ENCODE peak calls at places on chromosomes 12 and 14, in seven cellular contexts. T, B, E, Y, C, R and I are unnamed samples. For H3K27me3, the result is how much of the 10 kb centered on the place peaks cover.

GRCh38 chr14:20630340-20631022 is 11.0 kb downstream of the OR6S1 start:
- DNase-seq in E (no peak), B (peak), T (peak), R (peak), C (no peak), Y (peak), I (no peak)

GRCh38 chr14:34750233-34750632 is 35.8 kb upstream of the CFL2 start:
- DNase-seq in T (no peak), E (no peak), Y (no peak), C (no peak), R (no peak), B (no peak), I (no peak)

GRCh38 chr12:68376901-68377300 is 44.7 kb upstream of the MDM1 start:
- DNase-seq in E (no peak), T (no peak), R (no peak), Y (no peak), C (no peak), B (no peak), I (no peak)

GRCh38 chr12:63098851-63099250 is 52.1 kb downstream of the AVPR1A start:
- DNase-seq in R (no peak), Y (peak), C (no peak), T (peak), E (no peak), B (peak), I (no peak)

GRCh38 chr14:53716521-53716920 is 240.1 kb downstream of the BMP4 start:
- DNase-seq in R (no peak), B (no peak), Y (no peak), E (no peak), T (no peak), C (no peak), I (no peak)

GRCh38 chr12:24175281-24175680 is 225.8 kb upstream of the SOX5 start:
- DNase-seq in C (no peak), T (no peak), R (no peak), B (no peak), Y (no peak), E (no peak), I (no peak)

GRCh38 chr14:79686196-79686595 is 525.1 kb downstream of the DIO2 start:
- DNase-seq in B (no peak), C (no peak), R (no peak), T (no peak), Y (no peak), E (no peak), I (no peak)

GRCh38 chr12:115934877-115935276 is 342.6 kb downstream of the MED13L start:
- DNase-seq in T (no peak), E (no peak), C (no peak), Y (no peak), R (no peak), B (no peak), I (no peak)

GRCh38 chr14:68141531-68142088 is 322.0 kb downstream of the RAD51B start:
- DNase-seq in E (no peak), C (no peak), B (peak), T (peak), Y (peak), R (peak), I (no peak)

GRCh38 chr12:48197549-48197966 is 5.5 kb downstream of the OR10AD1 start:
- DNase-seq in C (no peak), B (peak), Y (peak), E (no peak), T (peak), R (no peak), I (no peak)

GRCh38 chr12:76470028-76470939 is 89.3 kb downstream of the OSBPL8 start:
- DNase-seq in C (no peak), R (peak), B (peak), E (peak), Y (peak), T (peak), I (no peak)

GRCh38 chr14:95157987-95158712 is 821 bp upstream of the DICER1 start:
- DNase-seq in T (peak), Y (no peak), B (peak), R (no peak), E (no peak), C (peak), I (no peak)

GRCh38 chr14:35335388-35336092 is 43.4 kb downstream of the PSMA6 start:
- DNase-seq in E (no peak), B (peak), C (no peak), Y (no peak), T (no peak), R (no peak), I (no peak)

GRCh38 chr14:53516261-53516774 is 363.2 kb upstream of the DDHD1 start:
- DNase-seq in T (no peak), B (no peak), E (peak), R (peak), C (no peak), Y (peak), I (no peak)

GRCh38 chr12:6092784-6093722 is 31.4 kb downstream of the VWF start:
- DNase-seq in E (peak), C (no peak), Y (peak), R (peak), B (peak), T (peak), I (no peak)

GRCh38 chr12:2800046-2800570 is 5.3 kb downstream of the FKBP4 start:
- DNase-seq in E (no peak), C (no peak), R (no peak), T (no peak), Y (no peak), B (no peak), I (no peak)

GRCh38 chr12:1797011-1797901 is 23.1 kb upstream of the LRTM2 start:
- DNase-seq in R (no peak), Y (no peak), C (peak), T (no peak), B (no peak), E (no peak), I (peak)

GRCh38 chr12:84995646-84996045 is 40.4 kb downstream of the TSPAN19 start:
- DNase-seq in R (no peak), E (no peak), B (peak), Y (no peak), T (no peak), C (no peak), I (no peak)

GRCh38 chr12:30691122-30691879 is 4.4 kb downstream of the IPO8 start:
- DNase-seq in C (no peak), E (no peak), T (no peak), B (peak), Y (peak), R (peak), I (no peak)

GRCh38 chr12:4448943-4449861 is 3.6 kb upstream of the FGF6 start:
- DNase-seq in Y (no peak), R (no peak), T (no peak), C (no peak), E (no peak), B (no peak), I (no peak)

GRCh38 chr12:57240069-57240921 is 10.7 kb downstream of the STAC3 start:
- DNase-seq in C (peak), B (peak), E (no peak), T (peak), R (peak), Y (peak), I (no peak)

GRCh38 chr12:128820723-128821432 is 2.9 kb downstream of the SLC15A4 start:
- DNase-seq in R (no peak), C (peak), B (no peak), T (peak), Y (no peak), E (no peak), I (peak)

GRCh38 chr12:108418162-108418561 is 79.1 kb upstream of the CMKLR1 start:
- DNase-seq in Y (peak), C (no peak), R (peak), T (no peak), E (no peak), B (no peak), I (no peak)

GRCh38 chr14:96103560-96104460 is 64.6 kb downstream of the C14orf132 start:
- DNase-seq in Y (no peak), B (no peak), R (no peak), E (no peak), T (no peak), C (no peak), I (no peak)

GRCh38 chr12:132249747-132250478 is 79.5 kb downstream of the GALNT9 start:
- DNase-seq in B (no peak), Y (no peak), R (no peak), E (no peak), C (no peak), T (no peak), I (no peak)

GRCh38 chr12:58190624-58191023 is 249.3 kb downstream of the ATP23 start:
- DNase-seq in C (no peak), B (no peak), R (no peak), Y (no peak), E (no peak), T (no peak), I (no peak)

DNA sequence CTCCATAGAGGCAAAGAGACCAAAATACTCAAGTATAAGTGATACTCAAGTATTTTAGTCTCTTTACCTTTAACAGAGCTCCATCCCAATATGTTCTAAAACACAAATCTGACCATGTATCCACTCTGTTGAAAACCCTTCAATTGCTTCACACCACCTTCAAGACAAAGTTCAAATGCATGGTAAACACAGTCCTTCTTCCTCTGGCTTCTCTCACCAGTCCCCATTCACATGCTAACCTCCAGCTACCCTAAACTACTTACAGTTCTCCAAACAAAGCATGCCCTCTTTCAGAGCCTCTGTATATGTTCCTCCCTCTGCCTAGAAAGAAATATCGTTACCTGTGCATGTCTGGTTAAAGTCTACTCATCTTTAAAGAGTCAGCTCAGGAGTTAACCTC is 100.2 kb downstream of the NUMB start:
- DNase-seq in T (no peak), C (no peak), R (no peak), B (no peak), E (no peak), Y (no peak), I (no peak)
- H3K27me3 ChIP-seq in T (under half), C (under half), R (under half), B (under half), E (under half), Y (under half), I (under half)

GRCh38 chr12:124861898-124862676 is 1.6 kb downstream of the SCARB1 start:
- DNase-seq in T (no peak), C (no peak), Y (no peak), R (no peak), B (no peak), E (no peak), I (no peak)
- H3K4me3 ChIP-seq in T (no peak), C (no peak), Y (peak), R (peak), B (peak), E (no peak), I (no peak)

GRCh38 chr14:36584167-36584811 is 1.9 kb upstream of the NKX2-8 start:
- DNase-seq in C (no peak), R (no peak), Y (no peak), T (no peak), E (no peak), B (no peak), I (no peak)

GRCh38 chr14:36583242-36584166 is 1.1 kb upstream of the NKX2-8 start:
- DNase-seq in T (peak), R (no peak), E (no peak), B (no peak), C (no peak), Y (no peak), I (no peak)

GRCh38 chr14:36582011-36582873 is at the start of gene NKX2-8:
- DNase-seq in T (peak), C (no peak), B (no peak), R (no peak), E (no peak), Y (peak), I (no peak)

GRCh38 chr14:36580856-36581831 is 1.3 kb downstream of the NKX2-8 start:
- DNase-seq in E (no peak), T (peak), Y (peak), C (no peak), B (peak), R (peak), I (no peak)

DNA sequence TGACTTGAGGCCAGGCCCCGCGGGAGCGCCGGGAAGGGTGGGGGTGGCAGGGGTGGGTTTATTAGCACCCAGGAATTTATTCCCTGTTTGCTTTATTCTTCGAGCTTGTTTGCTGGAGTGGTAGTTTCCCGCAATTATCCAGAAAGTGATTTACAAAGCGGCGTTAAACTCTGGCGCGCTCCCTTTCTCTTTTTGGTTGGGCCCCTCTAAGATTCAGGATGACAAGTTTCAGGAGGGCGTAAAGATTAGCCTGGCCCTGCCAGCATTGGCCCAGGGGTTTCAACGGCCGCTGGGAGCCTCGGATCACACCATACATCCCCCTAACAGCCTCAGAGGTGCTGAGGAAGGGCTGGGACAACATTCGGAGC is 444 bp upstream of the NKX2-8 start:
- DNase-seq in Y (no peak), T (no peak), C (no peak), B (no peak), R (no peak), E (no peak), I (no peak)
- H3K27me3 ChIP-seq in Y (half or more), T (half or more), C (under half), B (under half), R (under half), E (half or more), I (half or more)

DNA sequence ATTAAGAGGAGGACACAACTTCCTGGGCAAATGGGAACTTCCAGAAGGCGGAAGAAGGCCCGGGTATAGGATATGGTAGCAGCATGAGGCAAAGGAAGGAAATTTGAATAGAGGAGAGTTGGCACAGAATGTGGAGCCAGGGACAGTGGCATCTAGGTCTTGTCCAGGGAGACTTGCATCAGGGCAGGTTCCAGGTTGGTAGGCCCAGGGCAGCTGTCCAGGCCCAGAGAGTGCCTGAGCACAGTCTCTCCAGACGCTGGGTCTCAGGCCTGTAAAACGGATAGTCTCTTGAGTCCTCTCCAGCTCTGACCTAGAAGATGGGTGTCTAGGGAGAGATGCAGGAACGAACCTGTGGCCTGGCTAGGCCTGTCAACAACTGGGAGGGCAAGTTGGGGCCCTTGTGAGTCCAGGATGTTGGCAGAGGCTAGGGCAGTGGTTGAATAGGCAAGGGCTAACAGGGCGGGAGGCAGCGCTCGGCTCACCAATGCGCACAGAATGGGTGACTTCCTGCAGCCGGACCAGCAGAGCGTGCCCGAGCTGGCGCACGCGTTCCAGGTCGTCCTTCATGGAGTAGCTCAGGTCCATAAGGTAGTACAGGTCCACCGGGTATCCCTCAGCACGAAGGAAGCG is 9.9 kb downstream of the ITGB7 start:
- DNase-seq in C (no peak), B (no peak), R (no peak), E (no peak), Y (no peak), T (no peak), I (no peak)
- H3K4me3 ChIP-seq in C (no peak), B (no peak), R (no peak), E (no peak), Y (no peak), T (no peak), I (peak)

GRCh38 chr12:130952545-130952954 is 1.2 kb upstream of the ADGRD1 start:
- DNase-seq in C (no peak), T (peak), Y (no peak), B (no peak), R (no peak), E (no peak), I (no peak)
- H3K27me3 ChIP-seq in C (under half), T (under half), Y (under half), B (half or more), R (under half), E (under half), I (under half)

DNA sequence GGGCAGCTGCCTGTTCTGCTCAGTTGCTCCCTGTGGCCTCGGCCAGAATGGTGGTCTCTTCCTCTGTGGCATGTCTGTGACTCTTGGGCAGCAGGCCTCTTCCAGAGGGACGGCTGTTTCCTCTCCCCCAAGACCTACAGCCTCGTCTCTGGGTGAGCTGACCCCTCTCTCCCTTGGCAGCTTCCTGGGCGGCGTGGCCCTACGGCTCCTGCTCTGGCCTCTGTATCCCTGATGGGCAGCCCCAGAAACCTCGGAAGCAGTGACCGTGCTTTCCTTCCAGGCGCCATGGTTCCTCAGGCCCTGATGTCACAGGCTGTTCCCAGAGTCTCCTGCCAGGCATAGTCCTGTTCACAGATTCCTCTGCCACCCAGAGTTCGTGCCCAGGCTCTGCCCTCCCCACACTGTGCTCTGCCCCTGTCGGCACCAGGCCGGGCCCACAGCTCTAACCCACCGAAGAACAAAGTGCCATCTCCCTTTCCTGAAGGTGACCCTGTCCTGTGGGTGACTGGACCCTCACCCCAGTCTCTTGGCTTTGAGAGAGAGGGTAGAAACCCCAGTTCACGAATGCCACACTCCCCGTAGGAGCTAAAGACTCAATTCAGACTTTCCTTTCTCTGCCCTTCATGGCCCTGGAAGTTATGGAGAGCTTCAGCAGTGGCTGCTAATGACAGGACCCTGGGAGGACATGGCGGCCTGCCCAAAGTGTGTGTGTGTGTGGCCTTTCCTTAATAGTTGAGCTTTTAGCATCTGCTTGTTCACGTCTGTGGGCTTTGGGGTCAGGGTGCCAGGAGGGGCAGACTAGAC is 85.0 kb upstream of the DYNC1H1 start:
- DNase-seq in E (no peak), Y (no peak), C (no peak), B (no peak), R (no peak), T (no peak), I (no peak)
- H3K4me3 ChIP-seq in E (no peak), Y (no peak), C (no peak), B (no peak), R (no peak), T (no peak), I (no peak)